ENCODE peak calls at places on chromosomes 13 and 19, in seven cellular contexts. C, K, I, D, R, N and L are unnamed samples.
A peak's percentile ranks its signal among the peaks of the same experiment; 100 is the strongest.

GRCh38 chr19:13526552-13526951 is 20.3 kb upstream of the CACNA1A start:
- DNase-seq in C (peak; percentile 36), K (no peak), I (no peak), D (no peak), R (no peak), N (no peak), L (no peak)

GRCh38 chr19:35639321-35639639 is 2.3 kb upstream of the ETV2 start:
- DNase-seq in C (no peak), K (no peak), I (no peak), D (no peak), R (no peak), N (no peak), L (no peak)

GRCh38 chr13:40666905-40667621 is 622 bp upstream of the FOXO1 start:
- DNase-seq in C (no peak), K (peak; percentile 69), I (peak; percentile 75), D (no peak), R (peak; percentile 19), N (peak; percentile 36), L (no peak)

GRCh38 chr19:41860419-41861097 is 503 bp downstream of the RPS19 start:
- DNase-seq in C (peak; percentile 31), K (peak; percentile 44), I (no peak), D (peak; percentile 40), R (no peak), N (no peak), L (no peak)

GRCh38 chr19:2048959-2049740 is 1.9 kb downstream of the MKNK2 start:
- DNase-seq in C (no peak), K (no peak), I (peak; percentile 88), D (no peak), R (no peak), N (no peak), L (no peak)

GRCh38 chr19:39110263-39110967 is 15.2 kb upstream of the PAK4 start:
- DNase-seq in C (peak; percentile 33), K (peak; percentile 47), I (no peak), D (peak; percentile 52), R (peak; percentile 95), N (peak; percentile 47), L (no peak)

GRCh38 chr19:2574478-2574931 is 98.6 kb downstream of the GADD45B start:
- DNase-seq in C (no peak), K (no peak), I (peak; percentile 65), D (no peak), R (no peak), N (no peak), L (no peak)

GRCh38 chr13:32134241-32134801 is 102.7 kb downstream of the FRY start:
- DNase-seq in C (no peak), K (no peak), I (no peak), D (no peak), R (no peak), N (no peak), L (peak; percentile 20)

GRCh38 chr13:23679214-23679613 is 109.0 kb downstream of the TNFRSF19 start:
- DNase-seq in C (peak; percentile 53), K (no peak), I (no peak), D (peak; percentile 58), R (no peak), N (no peak), L (no peak)

GRCh38 chr13:44141213-44141724 is 232.4 kb upstream of the SERP2 start:
- DNase-seq in C (peak; percentile 36), K (peak; percentile 35), I (no peak), D (no peak), R (no peak), N (no peak), L (no peak)

GRCh38 chr13:24066405-24067292 is 93.9 kb upstream of the SPATA13 start:
- DNase-seq in C (no peak), K (no peak), I (no peak), D (no peak), R (no peak), N (no peak), L (no peak)

GRCh38 chr19:33777753-33778088 is 18.9 kb upstream of the KCTD15 start:
- DNase-seq in C (no peak), K (no peak), I (no peak), D (no peak), R (no peak), N (no peak), L (no peak)

GRCh38 chr19:4206818-4207484 is 22.4 kb upstream of the EBI3 start:
- DNase-seq in C (peak; percentile 30), K (no peak), I (no peak), D (peak; percentile 24), R (peak; percentile 65), N (no peak), L (no peak)

GRCh38 chr19:17214531-17215124 is 529 bp upstream of the USE1 start:
- DNase-seq in C (no peak), K (no peak), I (no peak), D (no peak), R (no peak), N (no peak), L (no peak)

GRCh38 chr13:90868321-90868920 is 479.1 kb upstream of the MIR17HG start:
- DNase-seq in C (peak; percentile 42), K (no peak), I (no peak), D (no peak), R (no peak), N (no peak), L (no peak)

GRCh38 chr19:55308281-55308680 is 16.9 kb downstream of the TMEM150B start:
- DNase-seq in C (no peak), K (no peak), I (no peak), D (no peak), R (no peak), N (no peak), L (no peak)

GRCh38 chr13:78680064-78680463 is 21.1 kb upstream of the OBI1 start:
- DNase-seq in C (no peak), K (no peak), I (no peak), D (no peak), R (no peak), N (no peak), L (no peak)

GRCh38 chr19:29622191-29623070 is 16.3 kb downstream of the POP4 start:
- DNase-seq in C (no peak), K (no peak), I (no peak), D (peak; percentile 34), R (no peak), N (no peak), L (no peak)

GRCh38 chr13:30735025-30735967 is at the start of gene ALOX5AP:
- DNase-seq in C (no peak), K (no peak), I (no peak), D (peak; percentile 72), R (no peak), N (no peak), L (no peak)

GRCh38 chr19:49581007-49581508 is at the start of gene PRRG2:
- DNase-seq in C (no peak), K (peak; percentile 57), I (no peak), D (no peak), R (no peak), N (no peak), L (no peak)

GRCh38 chr19:41792513-41793413 is 3.6 kb upstream of the CEACAM3 start:
- DNase-seq in C (peak; percentile 61), K (peak; percentile 68), I (no peak), D (peak; percentile 64), R (peak; percentile 91), N (peak; percentile 27), L (peak; percentile 68)

GRCh38 chr19:47228937-47229673 is 1.9 kb downstream of the BBC3 start:
- DNase-seq in C (no peak), K (no peak), I (peak; percentile 74), D (peak; percentile 61), R (no peak), N (no peak), L (no peak)

GRCh38 chr19:9313756-9314155 is 4.1 kb upstream of the ZNF699 start:
- DNase-seq in C (no peak), K (no peak), I (no peak), D (no peak), R (no peak), N (no peak), L (no peak)
- H3K27ac ChIP-seq in C (no peak overlapping the region), K (no peak overlapping the region), I (no peak overlapping the region), D (no peak overlapping the region), R (no peak overlapping the region), N (no peak overlapping the region), L (no peak overlapping the region)

GRCh38 chr13:51724721-51725120 is 79.2 kb downstream of the DHRS12 start:
- DNase-seq in C (no peak), K (no peak), I (no peak), D (no peak), R (no peak), N (no peak), L (no peak)

GRCh38 chr13:51727634-51728274 is 76.2 kb downstream of the DHRS12 start:
- DNase-seq in C (peak; percentile 14), K (no peak), I (no peak), D (no peak), R (no peak), N (no peak), L (no peak)

GRCh38 chr13:51728972-51729371 is 75.0 kb downstream of the DHRS12 start:
- DNase-seq in C (peak; percentile 91), K (no peak), I (no peak), D (no peak), R (no peak), N (no peak), L (no peak)

GRCh38 chr13:51728275-51728673 is 75.7 kb downstream of the DHRS12 start:
- DNase-seq in C (no peak), K (no peak), I (no peak), D (no peak), R (no peak), N (no peak), L (no peak)

GRCh38 chr13:51726446-51727185 is 77.3 kb downstream of the DHRS12 start:
- DNase-seq in C (peak; percentile 90), K (no peak), I (no peak), D (no peak), R (no peak), N (no peak), L (no peak)
- H3K27ac ChIP-seq in C (no peak overlapping the region), K (no peak overlapping the region), I (peak overlapping the region; percentile 50), D (no peak overlapping the region), R (no peak overlapping the region), N (peak overlapping the region; percentile 50), L (peak overlapping the region; percentile 78)

DNA sequence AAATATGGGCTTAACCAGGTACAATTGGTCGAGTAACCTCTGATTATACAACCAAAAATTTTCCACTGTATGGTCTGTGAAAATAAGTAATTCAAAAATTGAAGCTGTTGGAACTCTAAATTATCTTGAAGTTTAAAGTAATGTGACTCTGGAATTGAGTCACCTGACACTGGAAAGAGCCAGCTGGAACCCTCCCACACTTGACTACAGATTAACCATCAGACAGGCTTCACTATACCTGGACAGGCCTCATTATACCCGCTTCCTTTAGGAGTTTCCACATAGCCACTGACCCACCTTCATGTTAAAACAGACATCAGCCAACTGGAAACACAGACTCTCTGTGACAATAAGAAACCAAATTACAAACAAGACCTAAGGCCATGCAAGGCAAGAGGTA is 1.3 kb downstream of the ZNF433 start:
- DNase-seq in C (no peak), K (no peak), I (no peak), D (no peak), R (no peak), N (no peak), L (no peak)
- H3K27ac ChIP-seq in C (peak overlapping the region; percentile 5), K (no peak overlapping the region), I (peak overlapping the region; percentile 94), D (no peak overlapping the region), R (no peak overlapping the region), N (no peak overlapping the region), L (no peak overlapping the region)

GRCh38 chr19:58059681-58060080 is 599 bp downstream of the ZNF135 start:
- DNase-seq in C (no peak), K (no peak), I (no peak), D (peak; percentile 0), R (no peak), N (no peak), L (no peak)
- H3K27ac ChIP-seq in C (peak overlapping the region; percentile 93), K (peak overlapping the region; percentile 89), I (peak overlapping the region; percentile 92), D (no peak overlapping the region), R (no peak overlapping the region), N (peak overlapping the region; percentile 99), L (peak overlapping the region; percentile 42)